ENCODE peak calls at places on chromosome 16, in five cellular contexts. C is aorta; J is activated CD8-positive, alpha-beta T cell treated with anti-CD3 and anti-CD28 coated beads, Interleukin-2, amount 10 ng/mL, durations not matched to agents 7 days and 5 days; F is stimulated activated CD4-positive, alpha-beta T cell treated with anti-CD3 and anti-CD28 coated beads, Interleukin-4, amount 100 ng/mL, for 48 hours; D is GM12865. A is an unnamed sample.

GRCh38 chr16:51327001-51327400 is 175.9 kb upstream of the SALL1 start:
- DNase-seq in J (no peak), C (no peak), D (no peak), F (no peak), A (no peak)

GRCh38 chr16:9402293-9402865 is 310.9 kb downstream of the HAPSTR1 start:
- DNase-seq in D (no peak), F (no peak), C (no peak), J (no peak), A (no peak)

GRCh38 chr16:86298166-86299131 is 211.9 kb upstream of the FOXF1 start:
- DNase-seq in F (no peak), D (no peak), C (no peak), J (no peak), A (no peak)

GRCh38 chr16:19853973-19854876 is 30.4 kb downstream of the GPRC5B start:
- DNase-seq in C (no peak), J (no peak), D (no peak), F (no peak), A (no peak)

GRCh38 chr16:69311115-69311532 is at the start of gene VPS4A:
- DNase-seq in D (peak), C (peak), J (peak), F (peak), A (peak)

GRCh38 chr16:47612711-47613110 is 151.6 kb downstream of the PHKB start:
- DNase-seq in C (no peak), D (no peak), F (no peak), J (no peak), A (no peak)

GRCh38 chr16:17497648-17498047 is 26.9 kb upstream of the XYLT1 start:
- DNase-seq in C (no peak), J (no peak), F (no peak), D (no peak), A (no peak)

GRCh38 chr16:55437627-55438026 is 41.4 kb upstream of the MMP2 start:
- DNase-seq in F (no peak), D (no peak), C (no peak), J (no peak), A (no peak)

GRCh38 chr16:30526137-30526822 is at the start of gene ZNF768:
- DNase-seq in F (peak), J (peak), C (peak), D (peak), A (no peak)

GRCh38 chr16:50522324-50522723 is 25.9 kb upstream of the NKD1 start:
- DNase-seq in F (no peak), J (no peak), D (no peak), C (no peak), A (no peak)

GRCh38 chr16:89484923-89485679 is 5.3 kb downstream of the ANKRD11 start:
- DNase-seq in D (peak), F (no peak), C (no peak), J (peak), A (no peak)

GRCh38 chr16:84502581-84502980 is 1.9 kb downstream of the MEAK7 start:
- DNase-seq in D (no peak), F (no peak), C (no peak), J (no peak), A (peak)

GRCh38 chr16:67326472-67327309 is at the start of the genes KCTD19 and LRRC36:
- DNase-seq in C (peak), F (peak), J (peak), D (peak), A (peak)

GRCh38 chr16:21524068-21524751 is 75.2 kb upstream of the METTL9 start:
- DNase-seq in J (no peak), C (no peak), D (no peak), F (no peak), A (no peak)

GRCh38 chr16:50502616-50503000 is 45.6 kb upstream of the NKD1 start:
- DNase-seq in F (no peak), D (no peak), C (no peak), J (no peak), A (no peak)

GRCh38 chr16:20750558-20750957 is 8.9 kb upstream of the THUMPD1 start:
- DNase-seq in D (no peak), J (no peak), C (no peak), F (no peak), A (no peak)